ENCODE peak calls at places on chromosomes 16 and 17, in ten cellular contexts. One of them, this sample, is unnamed.

GRCh38 chr16:57299009-57299718 is 14.7 kb upstream of the PLLP start:
- DNase-seq in epithelial cell of esophagus: peak
- DNase-seq in dorsolateral prefrontal cortex: no peak
- DNase-seq in transverse colon: peak
- DNase-seq in HepG2: peak
- DNase-seq in esophagus squamous epithelium: no peak
- DNase-seq in mesothelial cell of epicardium: peak
- DNase-seq in neural crest cell: peak
- DNase-seq in A549: peak
- DNase-seq in left ventricle myocardium inferior: no peak
- DNase-seq in this sample: no peak

GRCh38 chr17:45364531-45365390 is 47.9 kb upstream of the MAP3K14 start:
- DNase-seq in epithelial cell of esophagus: no peak
- DNase-seq in dorsolateral prefrontal cortex: no peak
- DNase-seq in transverse colon: no peak
- DNase-seq in HepG2: no peak
- DNase-seq in esophagus squamous epithelium: no peak
- DNase-seq in mesothelial cell of epicardium: no peak
- DNase-seq in neural crest cell: no peak
- DNase-seq in A549: no peak
- DNase-seq in left ventricle myocardium inferior: no peak
- DNase-seq in this sample: no peak

GRCh38 chr17:35587074-35587961 is at the start of gene AP2B1:
- DNase-seq in epithelial cell of esophagus: peak
- DNase-seq in dorsolateral prefrontal cortex: peak
- DNase-seq in transverse colon: peak
- DNase-seq in HepG2: peak
- DNase-seq in esophagus squamous epithelium: peak
- DNase-seq in mesothelial cell of epicardium: peak
- DNase-seq in neural crest cell: peak
- DNase-seq in A549: peak
- DNase-seq in left ventricle myocardium inferior: peak
- DNase-seq in this sample: no peak

GRCh38 chr16:10033561-10033960 is 148.7 kb downstream of the GRIN2A start:
- DNase-seq in epithelial cell of esophagus: no peak
- DNase-seq in dorsolateral prefrontal cortex: no peak
- DNase-seq in transverse colon: no peak
- DNase-seq in HepG2: no peak
- DNase-seq in esophagus squamous epithelium: no peak
- DNase-seq in mesothelial cell of epicardium: no peak
- DNase-seq in neural crest cell: no peak
- DNase-seq in A549: no peak
- DNase-seq in left ventricle myocardium inferior: no peak
- DNase-seq in this sample: no peak

GRCh38 chr16:31409433-31409832 is 16.3 kb downstream of the ITGAD start:
- DNase-seq in epithelial cell of esophagus: no peak
- DNase-seq in dorsolateral prefrontal cortex: no peak
- DNase-seq in transverse colon: no peak
- DNase-seq in HepG2: no peak
- DNase-seq in esophagus squamous epithelium: no peak
- DNase-seq in mesothelial cell of epicardium: no peak
- DNase-seq in neural crest cell: no peak
- DNase-seq in A549: no peak
- DNase-seq in left ventricle myocardium inferior: no peak
- DNase-seq in this sample: no peak

GRCh38 chr17:59310263-59310920 is 21.1 kb upstream of the YPEL2 start:
- DNase-seq in epithelial cell of esophagus: no peak
- DNase-seq in dorsolateral prefrontal cortex: no peak
- DNase-seq in transverse colon: no peak
- DNase-seq in HepG2: no peak
- DNase-seq in esophagus squamous epithelium: no peak
- DNase-seq in mesothelial cell of epicardium: no peak
- DNase-seq in neural crest cell: no peak
- DNase-seq in A549: no peak
- DNase-seq in left ventricle myocardium inferior: no peak
- DNase-seq in this sample: no peak

GRCh38 chr16:89670496-89671431 is 13.1 kb downstream of the SPATA33 start:
- DNase-seq in epithelial cell of esophagus: peak
- DNase-seq in dorsolateral prefrontal cortex: no peak
- DNase-seq in transverse colon: no peak
- DNase-seq in HepG2: peak
- DNase-seq in esophagus squamous epithelium: no peak
- DNase-seq in mesothelial cell of epicardium: no peak
- DNase-seq in neural crest cell: no peak
- DNase-seq in A549: no peak
- DNase-seq in left ventricle myocardium inferior: no peak
- DNase-seq in this sample: peak

GRCh38 chr16:87236516-87237115 is 80.6 kb downstream of the C16orf95 start:
- DNase-seq in epithelial cell of esophagus: no peak
- DNase-seq in dorsolateral prefrontal cortex: no peak
- DNase-seq in transverse colon: no peak
- DNase-seq in HepG2: no peak
- DNase-seq in esophagus squamous epithelium: no peak
- DNase-seq in mesothelial cell of epicardium: no peak
- DNase-seq in neural crest cell: no peak
- DNase-seq in A549: no peak
- DNase-seq in left ventricle myocardium inferior: no peak
- DNase-seq in this sample: no peak

GRCh38 chr16:65116818-65117430 is 4.9 kb downstream of the CDH11 start:
- DNase-seq in epithelial cell of esophagus: peak
- DNase-seq in dorsolateral prefrontal cortex: no peak
- DNase-seq in transverse colon: no peak
- DNase-seq in HepG2: no peak
- DNase-seq in esophagus squamous epithelium: no peak
- DNase-seq in mesothelial cell of epicardium: no peak
- DNase-seq in neural crest cell: no peak
- DNase-seq in A549: no peak
- DNase-seq in left ventricle myocardium inferior: no peak
- DNase-seq in this sample: no peak

GRCh38 chr16:85832578-85833539 is 33.4 kb downstream of the COX4I1 start:
- DNase-seq in epithelial cell of esophagus: no peak
- DNase-seq in dorsolateral prefrontal cortex: no peak
- DNase-seq in transverse colon: no peak
- DNase-seq in HepG2: no peak
- DNase-seq in esophagus squamous epithelium: no peak
- DNase-seq in mesothelial cell of epicardium: no peak
- DNase-seq in neural crest cell: no peak
- DNase-seq in A549: no peak
- DNase-seq in left ventricle myocardium inferior: no peak
- DNase-seq in this sample: peak

GRCh38 chr16:86529160-86529559 is 18.8 kb downstream of the FOXF1 start:
- DNase-seq in epithelial cell of esophagus: no peak
- DNase-seq in dorsolateral prefrontal cortex: no peak
- DNase-seq in transverse colon: no peak
- DNase-seq in HepG2: no peak
- DNase-seq in esophagus squamous epithelium: no peak
- DNase-seq in mesothelial cell of epicardium: no peak
- DNase-seq in neural crest cell: no peak
- DNase-seq in A549: no peak
- DNase-seq in left ventricle myocardium inferior: peak
- DNase-seq in this sample: peak

GRCh38 chr17:80817861-80818260 is 173.8 kb upstream of the CHMP6 start:
- DNase-seq in epithelial cell of esophagus: peak
- DNase-seq in dorsolateral prefrontal cortex: peak
- DNase-seq in transverse colon: no peak
- DNase-seq in HepG2: no peak
- DNase-seq in esophagus squamous epithelium: no peak
- DNase-seq in mesothelial cell of epicardium: no peak
- DNase-seq in neural crest cell: no peak
- DNase-seq in A549: no peak
- DNase-seq in left ventricle myocardium inferior: no peak
- DNase-seq in this sample: peak

GRCh38 chr17:76697702-76698465 is 12.9 kb downstream of the MXRA7 start:
- DNase-seq in epithelial cell of esophagus: no peak
- DNase-seq in dorsolateral prefrontal cortex: no peak
- DNase-seq in transverse colon: no peak
- DNase-seq in HepG2: no peak
- DNase-seq in esophagus squamous epithelium: no peak
- DNase-seq in mesothelial cell of epicardium: no peak
- DNase-seq in neural crest cell: no peak
- DNase-seq in A549: no peak
- DNase-seq in left ventricle myocardium inferior: no peak
- DNase-seq in this sample: no peak

GRCh38 chr17:45302649-45303173 is 14.1 kb downstream of the MAP3K14 start:
- DNase-seq in epithelial cell of esophagus: no peak
- DNase-seq in dorsolateral prefrontal cortex: no peak
- DNase-seq in transverse colon: peak
- DNase-seq in HepG2: no peak
- DNase-seq in esophagus squamous epithelium: no peak
- DNase-seq in mesothelial cell of epicardium: no peak
- DNase-seq in neural crest cell: no peak
- DNase-seq in A549: no peak
- DNase-seq in left ventricle myocardium inferior: peak
- DNase-seq in this sample: no peak

GRCh38 chr17:31052187-31052889 is 42.4 kb upstream of the NF1 start:
- DNase-seq in epithelial cell of esophagus: peak
- DNase-seq in dorsolateral prefrontal cortex: no peak
- DNase-seq in transverse colon: no peak
- DNase-seq in HepG2: peak
- DNase-seq in esophagus squamous epithelium: no peak
- DNase-seq in mesothelial cell of epicardium: no peak
- DNase-seq in neural crest cell: no peak
- DNase-seq in A549: no peak
- DNase-seq in left ventricle myocardium inferior: peak
- DNase-seq in this sample: no peak

GRCh38 chr16:77987772-77988171 is 34.6 kb upstream of the CLEC3A start:
- DNase-seq in epithelial cell of esophagus: no peak
- DNase-seq in dorsolateral prefrontal cortex: no peak
- DNase-seq in transverse colon: no peak
- DNase-seq in HepG2: no peak
- DNase-seq in esophagus squamous epithelium: no peak
- DNase-seq in mesothelial cell of epicardium: no peak
- DNase-seq in neural crest cell: no peak
- DNase-seq in A549: no peak
- DNase-seq in left ventricle myocardium inferior: no peak
- DNase-seq in this sample: no peak

GRCh38 chr17:82450357-82451106 is at the start of gene CYBC1:
- DNase-seq in epithelial cell of esophagus: peak
- DNase-seq in dorsolateral prefrontal cortex: peak
- DNase-seq in transverse colon: peak
- DNase-seq in HepG2: peak
- DNase-seq in esophagus squamous epithelium: peak
- DNase-seq in mesothelial cell of epicardium: peak
- DNase-seq in neural crest cell: peak
- DNase-seq in A549: peak
- DNase-seq in left ventricle myocardium inferior: peak
- DNase-seq in this sample: no peak

GRCh38 chr17:37614391-37614790 is 5.2 kb upstream of the SYNRG start:
- DNase-seq in epithelial cell of esophagus: peak
- DNase-seq in dorsolateral prefrontal cortex: no peak
- DNase-seq in transverse colon: no peak
- DNase-seq in HepG2: no peak
- DNase-seq in esophagus squamous epithelium: no peak
- DNase-seq in mesothelial cell of epicardium: no peak
- DNase-seq in neural crest cell: no peak
- DNase-seq in A549: no peak
- DNase-seq in left ventricle myocardium inferior: no peak
- DNase-seq in this sample: no peak

GRCh38 chr16:68236804-68237242 is 896 bp upstream of the ESRP2 start:
- DNase-seq in epithelial cell of esophagus: no peak
- DNase-seq in dorsolateral prefrontal cortex: no peak
- DNase-seq in transverse colon: peak
- DNase-seq in HepG2: peak
- DNase-seq in esophagus squamous epithelium: no peak
- DNase-seq in mesothelial cell of epicardium: peak
- DNase-seq in neural crest cell: no peak
- DNase-seq in A549: no peak
- DNase-seq in left ventricle myocardium inferior: no peak
- DNase-seq in this sample: no peak

GRCh38 chr16:73057369-73058210 is 9.7 kb upstream of the ZFHX3 start:
- DNase-seq in epithelial cell of esophagus: peak
- DNase-seq in dorsolateral prefrontal cortex: no peak
- DNase-seq in transverse colon: no peak
- DNase-seq in HepG2: no peak
- DNase-seq in esophagus squamous epithelium: no peak
- DNase-seq in mesothelial cell of epicardium: no peak
- DNase-seq in neural crest cell: no peak
- DNase-seq in A549: no peak
- DNase-seq in left ventricle myocardium inferior: peak
- DNase-seq in this sample: no peak
- TF ChIP-seq CTCF in epithelial cell of esophagus: peak
- TF ChIP-seq CTCF in dorsolateral prefrontal cortex: peak
- TF ChIP-seq CTCF in transverse colon: peak
- TF ChIP-seq CTCF in HepG2: peak
- TF ChIP-seq CTCF in esophagus squamous epithelium: no peak
- TF ChIP-seq CTCF in mesothelial cell of epicardium: no peak
- TF ChIP-seq CTCF in neural crest cell: peak
- TF ChIP-seq CTCF in A549: peak
- TF ChIP-seq CTCF in left ventricle myocardium inferior: peak
- TF ChIP-seq CTCF in this sample: peak

GRCh38 chr17:39016193-39017153 is 49.3 kb upstream of the FBXO47 start:
- DNase-seq in epithelial cell of esophagus: peak
- DNase-seq in dorsolateral prefrontal cortex: no peak
- DNase-seq in transverse colon: no peak
- DNase-seq in HepG2: no peak
- DNase-seq in esophagus squamous epithelium: no peak
- DNase-seq in mesothelial cell of epicardium: no peak
- DNase-seq in neural crest cell: no peak
- DNase-seq in A549: no peak
- DNase-seq in left ventricle myocardium inferior: no peak
- DNase-seq in this sample: no peak
- TF ChIP-seq CTCF in epithelial cell of esophagus: no peak
- TF ChIP-seq CTCF in dorsolateral prefrontal cortex: no peak
- TF ChIP-seq CTCF in transverse colon: no peak
- TF ChIP-seq CTCF in HepG2: no peak
- TF ChIP-seq CTCF in esophagus squamous epithelium: no peak
- TF ChIP-seq CTCF in mesothelial cell of epicardium: no peak
- TF ChIP-seq CTCF in neural crest cell: no peak
- TF ChIP-seq CTCF in A549: no peak
- TF ChIP-seq CTCF in left ventricle myocardium inferior: no peak
- TF ChIP-seq CTCF in this sample: no peak

GRCh38 chr17:28916302-28916934 is 13.5 kb upstream of the DHRS13 start:
- DNase-seq in epithelial cell of esophagus: peak
- DNase-seq in dorsolateral prefrontal cortex: no peak
- DNase-seq in transverse colon: no peak
- DNase-seq in HepG2: peak
- DNase-seq in esophagus squamous epithelium: no peak
- DNase-seq in mesothelial cell of epicardium: no peak
- DNase-seq in neural crest cell: peak
- DNase-seq in A549: peak
- DNase-seq in left ventricle myocardium inferior: no peak
- DNase-seq in this sample: no peak
- TF ChIP-seq CTCF in epithelial cell of esophagus: peak
- TF ChIP-seq CTCF in dorsolateral prefrontal cortex: peak
- TF ChIP-seq CTCF in transverse colon: peak
- TF ChIP-seq CTCF in HepG2: peak
- TF ChIP-seq CTCF in esophagus squamous epithelium: peak
- TF ChIP-seq CTCF in mesothelial cell of epicardium: peak
- TF ChIP-seq CTCF in neural crest cell: peak
- TF ChIP-seq CTCF in A549: peak
- TF ChIP-seq CTCF in left ventricle myocardium inferior: peak
- TF ChIP-seq CTCF in this sample: peak

DNA sequence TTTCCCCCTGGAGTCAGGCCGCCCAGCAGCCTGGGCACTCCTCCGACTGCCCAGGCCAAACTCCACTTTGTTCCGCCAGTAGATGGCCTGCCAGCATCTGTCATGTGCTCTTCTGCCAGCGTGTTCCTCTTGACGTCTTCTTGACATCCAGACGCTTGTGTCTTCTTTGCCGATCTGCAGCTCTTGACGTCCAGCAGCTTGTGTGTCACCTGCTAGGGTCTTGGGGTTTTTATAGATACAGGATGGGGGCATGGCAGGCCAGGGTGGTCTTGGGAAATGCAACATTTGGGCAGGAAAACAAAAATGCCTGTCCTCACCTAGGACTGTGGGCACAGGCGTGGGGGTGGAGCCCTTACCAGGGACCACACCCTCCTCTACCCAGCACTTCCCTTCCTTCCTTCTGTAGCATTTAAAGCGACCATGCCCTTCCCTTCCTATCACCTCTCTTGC is 88.7 kb downstream of the BMERB1 start:
- DNase-seq in epithelial cell of esophagus: no peak
- DNase-seq in dorsolateral prefrontal cortex: peak
- DNase-seq in transverse colon: peak
- DNase-seq in HepG2: peak
- DNase-seq in esophagus squamous epithelium: no peak
- DNase-seq in mesothelial cell of epicardium: no peak
- DNase-seq in neural crest cell: no peak
- DNase-seq in A549: no peak
- DNase-seq in left ventricle myocardium inferior: peak
- DNase-seq in this sample: no peak
- TF ChIP-seq CTCF in epithelial cell of esophagus: no peak
- TF ChIP-seq CTCF in dorsolateral prefrontal cortex: peak
- TF ChIP-seq CTCF in transverse colon: peak
- TF ChIP-seq CTCF in HepG2: peak
- TF ChIP-seq CTCF in esophagus squamous epithelium: no peak
- TF ChIP-seq CTCF in mesothelial cell of epicardium: no peak
- TF ChIP-seq CTCF in neural crest cell: no peak
- TF ChIP-seq CTCF in A549: peak
- TF ChIP-seq CTCF in left ventricle myocardium inferior: no peak
- TF ChIP-seq CTCF in this sample: no peak

This sample was measured in chondrocyte.